ENCODE peak calls at places on chromosomes 13 and 19, in eight cellular contexts. O, V, W, G, S, E, L and Z are unnamed samples.
A peak's percentile ranks its signal among the peaks of the same experiment; 100 is the strongest.

GRCh38 chr19:53581871-53582279 is 43.9 kb downstream of the ZNF331 start:
- DNase-seq in S (no peak), O (no peak), W (no peak), L (no peak), E (no peak), V (no peak), G (no peak), Z (no peak)

GRCh38 chr13:35879111-35879510 is 252.1 kb downstream of the DCLK1 start:
- DNase-seq in V (no peak), G (no peak), L (no peak), S (no peak), O (no peak), E (no peak), W (no peak), Z (no peak)

GRCh38 chr19:364496-365287 is 20.1 kb upstream of the MIER2 start:
- DNase-seq in E (no peak), S (peak; percentile 18), O (no peak), G (no peak), V (no peak), W (no peak), L (peak; percentile 55), Z (no peak)

GRCh38 chr19:49642488-49643035 is 553 bp downstream of the SCAF1 start:
- DNase-seq in S (no peak), V (no peak), W (no peak), L (no peak), G (no peak), O (no peak), E (peak; percentile 52), Z (no peak)

GRCh38 chr13:101325423-101325822 is 90.9 kb downstream of the NALCN start:
- DNase-seq in S (no peak), V (peak; percentile 87), E (no peak), L (no peak), O (no peak), W (no peak), G (no peak), Z (no peak)

GRCh38 chr13:31267126-31267784 is 67.5 kb downstream of the B3GLCT start:
- DNase-seq in S (no peak), W (no peak), L (no peak), V (no peak), E (no peak), G (no peak), O (no peak), Z (no peak)

GRCh38 chr19:38049105-38049649 is 142.2 kb downstream of the SIPA1L3 start:
- DNase-seq in S (no peak), O (peak; percentile 44), E (no peak), G (no peak), V (no peak), L (no peak), W (no peak), Z (peak; percentile 41)

GRCh38 chr13:98581971-98582702 is 5.2 kb upstream of the STK24 start:
- DNase-seq in G (no peak), S (no peak), O (peak; percentile 83), E (no peak), W (no peak), L (no peak), V (no peak), Z (no peak)

GRCh38 chr19:33472696-33473624 is 48.6 kb downstream of the PEPD start:
- DNase-seq in O (peak; percentile 48), S (no peak), G (peak; percentile 37), V (no peak), E (no peak), W (no peak), L (peak; percentile 54), Z (peak; percentile 49)

GRCh38 chr19:48815870-48816501 is 5.2 kb upstream of the BCAT2 start:
- DNase-seq in V (no peak), O (peak; percentile 33), E (no peak), S (no peak), W (no peak), G (no peak), L (no peak), Z (no peak)

GRCh38 chr13:51643882-51644281 is 59.6 kb downstream of the WDFY2 start:
- DNase-seq in O (peak; percentile 94), V (no peak), L (no peak), G (no peak), W (no peak), S (no peak), E (no peak), Z (no peak)

GRCh38 chr19:46256855-46257254 is 27.3 kb downstream of the IGFL1 start:
- DNase-seq in O (peak; percentile 68), G (no peak), S (no peak), L (no peak), V (no peak), E (no peak), W (no peak), Z (no peak)

DNA sequence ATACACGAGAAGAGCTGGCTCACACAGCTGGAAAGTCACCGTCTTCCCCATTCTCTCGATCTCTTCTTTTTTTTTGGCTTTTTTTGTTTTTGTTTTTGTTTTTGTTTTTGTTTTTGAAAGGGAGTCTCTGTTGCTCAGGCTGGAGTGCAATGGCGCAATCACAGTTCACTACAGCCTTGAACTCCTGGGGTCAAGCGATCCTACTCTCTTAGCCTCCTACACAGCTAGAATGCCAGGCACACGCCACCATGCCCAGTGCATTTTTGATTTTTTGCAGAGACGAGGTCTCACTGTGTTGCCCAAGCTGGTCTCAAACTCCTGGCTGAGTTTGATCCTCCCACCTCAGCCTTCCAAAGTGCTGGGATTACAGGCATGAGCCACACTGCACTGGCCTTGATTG is 4.0 kb downstream of the FXYD3 start:
- DNase-seq in E (peak; percentile 67), G (no peak), V (no peak), W (no peak), L (no peak), O (no peak), S (no peak), Z (no peak)
- H3K4me1 ChIP-seq in E (peaks cover 14% of the 10 kb centered on the region), G (peaks cover 23% of the 10 kb centered on the region), V (peaks cover 26% of the 10 kb centered on the region), W (peaks cover 3% of the 10 kb centered on the region), L (peaks cover 74% of the 10 kb centered on the region), O (peaks cover 3% of the 10 kb centered on the region), S (peaks cover 5% of the 10 kb centered on the region), Z (peaks cover 34% of the 10 kb centered on the region)

GRCh38 chr13:114102521-114103288 is 29.7 kb downstream of the RASA3 start:
- DNase-seq in W (no peak), O (no peak), S (peak; percentile 39), L (peak; percentile 71), E (peak; percentile 17), G (peak; percentile 38), V (no peak), Z (peak; percentile 31)

GRCh38 chr13:114099918-114100445 is 32.4 kb downstream of the RASA3 start:
- DNase-seq in V (peak; percentile 87), L (no peak), S (peak; percentile 42), G (peak; percentile 44), W (no peak), O (peak; percentile 87), E (peak; percentile 22), Z (peak; percentile 22)

GRCh38 chr13:114100446-114101320 is 31.7 kb downstream of the RASA3 start:
- DNase-seq in E (peak; percentile 11), W (no peak), O (peak; percentile 72), V (no peak), L (peak; percentile 81), S (peak; percentile 36), G (peak; percentile 45), Z (peak; percentile 32)

GRCh38 chr13:114101325-114101821 is 31.1 kb downstream of the RASA3 start:
- DNase-seq in E (peak; percentile 35), G (peak; percentile 36), S (peak; percentile 47), W (no peak), O (peak; percentile 41), L (peak; percentile 77), V (no peak), Z (peak; percentile 71)

DNA sequence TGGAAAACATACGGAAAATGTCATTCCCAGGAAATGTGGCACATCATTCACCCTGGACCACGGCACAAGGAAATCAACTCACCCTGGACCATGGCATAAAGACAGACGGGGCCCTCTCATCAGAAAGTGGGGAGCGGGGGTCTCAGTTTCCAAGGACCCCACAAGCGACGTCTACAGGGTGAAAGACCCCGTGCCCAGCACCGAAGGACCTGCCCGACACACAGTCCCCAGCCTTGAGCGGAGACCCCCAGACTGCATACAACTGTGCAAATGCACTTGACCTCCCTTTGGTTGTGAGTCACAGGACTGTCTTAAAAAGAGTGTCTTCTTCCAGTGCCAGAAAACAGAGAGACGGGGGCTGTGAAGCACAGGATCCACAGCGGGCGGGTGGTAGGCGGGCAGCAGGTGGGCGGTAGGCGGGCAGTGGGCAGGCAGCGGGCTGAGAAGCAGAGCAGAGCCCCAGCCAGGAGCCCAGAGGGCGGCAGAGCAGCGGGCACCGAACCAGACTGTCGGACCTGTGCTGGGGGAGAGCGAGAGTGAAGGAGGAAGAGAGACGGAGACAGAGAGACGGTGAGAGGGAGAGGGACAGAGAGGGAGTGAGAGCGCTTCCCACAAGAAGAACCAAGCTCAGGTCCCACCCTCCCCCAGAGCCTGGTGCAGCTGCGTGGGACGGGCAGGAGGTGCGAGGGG is 30.4 kb downstream of the RASA3 start:
- DNase-seq in O (peak; percentile 44), W (no peak), E (peak; percentile 13), L (peak; percentile 68), S (no peak), V (no peak), G (peak; percentile 41), Z (no peak)
- H3K4me1 ChIP-seq in O (peaks cover 72% of the 10 kb centered on the region), W (no peaks in the 10 kb centered on the region), E (no peaks in the 10 kb centered on the region), L (peaks cover 31% of the 10 kb centered on the region), S (peaks cover 8% of the 10 kb centered on the region), V (peaks cover 8% of the 10 kb centered on the region), G (peaks cover 18% of the 10 kb centered on the region), Z (no peaks in the 10 kb centered on the region)

GRCh38 chr19:2061936-2062729 is 11.1 kb upstream of the MKNK2 start:
- DNase-seq in V (peak; percentile 54), O (no peak), L (no peak), G (no peak), W (no peak), E (peak; percentile 72), S (no peak), Z (no peak)

GRCh38 chr19:2064395-2064787 is 13.3 kb upstream of the MKNK2 start:
- DNase-seq in V (no peak), W (no peak), E (peak; percentile 42), L (peak; percentile 80), G (no peak), O (no peak), S (no peak), Z (no peak)

GRCh38 chr19:2064788-2065524 is 13.9 kb upstream of the MKNK2 start:
- DNase-seq in O (no peak), S (no peak), G (no peak), E (peak; percentile 32), W (no peak), V (no peak), L (no peak), Z (no peak)

GRCh38 chr19:2062770-2063169 is 11.7 kb upstream of the MKNK2 start:
- DNase-seq in S (no peak), O (no peak), W (no peak), E (peak; percentile 29), G (no peak), V (no peak), L (no peak), Z (no peak)

GRCh38 chr19:2063824-2064223 is 12.8 kb upstream of the MKNK2 start:
- DNase-seq in O (no peak), W (no peak), V (no peak), L (peak; percentile 71), G (no peak), E (no peak), S (no peak), Z (no peak)
- H3K4me1 ChIP-seq in O (peaks cover 36% of the 10 kb centered on the region), W (peaks cover 24% of the 10 kb centered on the region), V (peaks cover 23% of the 10 kb centered on the region), L (peaks cover 44% of the 10 kb centered on the region), G (peaks cover 46% of the 10 kb centered on the region), E (peaks cover 13% of the 10 kb centered on the region), S (peaks cover 20% of the 10 kb centered on the region), Z (peaks cover 42% of the 10 kb centered on the region)

DNA sequence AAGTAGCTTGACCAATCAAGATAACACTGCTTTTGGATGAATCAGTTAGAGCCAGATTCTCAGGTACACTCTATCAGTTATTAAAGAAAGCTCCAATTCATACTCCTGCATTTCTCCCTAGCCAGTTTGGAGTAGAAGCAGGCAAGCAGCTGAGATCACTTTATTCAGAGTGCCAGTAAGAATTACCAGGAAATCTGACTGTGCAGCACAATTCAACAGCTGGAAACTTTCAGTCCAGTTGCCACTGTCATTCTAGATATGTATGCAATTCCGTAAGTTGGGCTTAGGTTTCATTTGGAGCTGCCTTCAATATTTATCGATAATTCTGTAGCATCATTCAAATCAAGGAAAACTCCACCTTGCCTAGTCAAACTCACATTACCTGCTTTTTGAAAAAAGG is 2625.6 kb upstream of the PCDH20 start:
- DNase-seq in O (no peak), E (no peak), W (no peak), S (no peak), L (no peak), G (no peak), V (no peak), Z (no peak)
- H3K4me1 ChIP-seq in O (no peaks in the 10 kb centered on the region), E (no peaks in the 10 kb centered on the region), W (no peaks in the 10 kb centered on the region), S (no peaks in the 10 kb centered on the region), L (no peaks in the 10 kb centered on the region), G (no peaks in the 10 kb centered on the region), V (no peaks in the 10 kb centered on the region), Z (no peaks in the 10 kb centered on the region)